ENCODE peak calls at places on chromosomes 5 and 9, in nine cellular contexts. One of them, this sample, is unnamed.

GRCh38 chr9:122127396-122127798 is 32.2 kb downstream of the NDUFA8 start:
- DNase-seq in cardiac muscle cell: no peak
- DNase-seq in Right ventricle myocardium superior: no peak
- DNase-seq in hypothalamus: no peak
- DNase-seq in lung: no peak
- DNase-seq in spleen: no peak
- DNase-seq in HTR-8/SVneo: no peak
- DNase-seq in AG08395: no peak
- DNase-seq in GM23338: no peak
- DNase-seq in this sample: no peak

GRCh38 chr9:35960029-35960655 is 2.2 kb upstream of the OR2S2 start:
- DNase-seq in hypothalamus: no peak
- DNase-seq in spleen: no peak
- DNase-seq in AG08395: peak
- DNase-seq in HTR-8/SVneo: no peak
- DNase-seq in Right ventricle myocardium superior: no peak
- DNase-seq in GM23338: no peak
- DNase-seq in cardiac muscle cell: no peak
- DNase-seq in lung: no peak
- DNase-seq in this sample: no peak

GRCh38 chr5:115815693-115816225 is 700 bp downstream of the CDO1 start:
- DNase-seq in GM23338: peak
- DNase-seq in HTR-8/SVneo: peak
- DNase-seq in hypothalamus: no peak
- DNase-seq in AG08395: peak
- DNase-seq in lung: no peak
- DNase-seq in Right ventricle myocardium superior: peak
- DNase-seq in cardiac muscle cell: peak
- DNase-seq in spleen: no peak
- DNase-seq in this sample: peak

GRCh38 chr5:170755679-170756456 is 27.7 kb upstream of the GABRP start:
- DNase-seq in Right ventricle myocardium superior: peak
- DNase-seq in HTR-8/SVneo: no peak
- DNase-seq in cardiac muscle cell: no peak
- DNase-seq in lung: peak
- DNase-seq in spleen: no peak
- DNase-seq in hypothalamus: no peak
- DNase-seq in AG08395: no peak
- DNase-seq in GM23338: no peak
- DNase-seq in this sample: no peak

GRCh38 chr5:76153996-76154395 is 70.8 kb downstream of the SV2C start:
- DNase-seq in HTR-8/SVneo: no peak
- DNase-seq in cardiac muscle cell: no peak
- DNase-seq in lung: no peak
- DNase-seq in Right ventricle myocardium superior: no peak
- DNase-seq in AG08395: no peak
- DNase-seq in GM23338: no peak
- DNase-seq in hypothalamus: no peak
- DNase-seq in spleen: no peak
- DNase-seq in this sample: no peak

GRCh38 chr9:9790216-9790872 is 822.5 kb downstream of the PTPRD start:
- DNase-seq in hypothalamus: no peak
- DNase-seq in cardiac muscle cell: peak
- DNase-seq in lung: no peak
- DNase-seq in AG08395: no peak
- DNase-seq in Right ventricle myocardium superior: no peak
- DNase-seq in spleen: no peak
- DNase-seq in HTR-8/SVneo: no peak
- DNase-seq in GM23338: peak
- DNase-seq in this sample: no peak

GRCh38 chr5:74017786-74018211 is 391.8 kb downstream of the ARHGEF28 start:
- DNase-seq in hypothalamus: no peak
- DNase-seq in spleen: no peak
- DNase-seq in Right ventricle myocardium superior: no peak
- DNase-seq in cardiac muscle cell: no peak
- DNase-seq in GM23338: no peak
- DNase-seq in lung: no peak
- DNase-seq in AG08395: peak
- DNase-seq in HTR-8/SVneo: peak
- DNase-seq in this sample: no peak

GRCh38 chr5:6419340-6419852 is 29.3 kb upstream of the UBE2QL1 start:
- DNase-seq in Right ventricle myocardium superior: no peak
- DNase-seq in cardiac muscle cell: no peak
- DNase-seq in spleen: no peak
- DNase-seq in hypothalamus: no peak
- DNase-seq in HTR-8/SVneo: peak
- DNase-seq in GM23338: no peak
- DNase-seq in lung: no peak
- DNase-seq in AG08395: no peak
- DNase-seq in this sample: no peak

GRCh38 chr5:86665984-86666760 is 48.4 kb downstream of the COX7C start:
- DNase-seq in hypothalamus: no peak
- DNase-seq in Right ventricle myocardium superior: no peak
- DNase-seq in AG08395: no peak
- DNase-seq in GM23338: peak
- DNase-seq in HTR-8/SVneo: no peak
- DNase-seq in spleen: peak
- DNase-seq in lung: no peak
- DNase-seq in cardiac muscle cell: no peak
- DNase-seq in this sample: no peak

GRCh38 chr5:6632324-6632930 is 417 bp downstream of the NSUN2 start:
- DNase-seq in lung: peak
- DNase-seq in HTR-8/SVneo: peak
- DNase-seq in spleen: no peak
- DNase-seq in Right ventricle myocardium superior: no peak
- DNase-seq in cardiac muscle cell: no peak
- DNase-seq in hypothalamus: no peak
- DNase-seq in AG08395: peak
- DNase-seq in GM23338: peak
- DNase-seq in this sample: no peak

GRCh38 chr9:134214395-134214765 is 50.0 kb upstream of the RNU6ATAC start:
- DNase-seq in lung: no peak
- DNase-seq in cardiac muscle cell: no peak
- DNase-seq in GM23338: no peak
- DNase-seq in Right ventricle myocardium superior: no peak
- DNase-seq in HTR-8/SVneo: no peak
- DNase-seq in spleen: no peak
- DNase-seq in AG08395: no peak
- DNase-seq in hypothalamus: no peak
- DNase-seq in this sample: no peak